ENCODE peak calls at places on chromosomes 1 and 21, in seven cellular contexts. Q is activated T-helper 1 cell treated with anti-CD3 and anti-CD28 coated beads, Interleukin-2, amount 50 U/mL, for 16 hours; Y is progenitor cell of endocrine pancreas; N is NCI-H1092 treated with DMSO at 0.1 percent for 48 hours; I is iPS DF 6.9; O is NB4; P is HFFc6. V is an unnamed sample.

GRCh38 chr1:229855999-229856650 is 210.9 kb upstream of the GALNT2 start:
- DNase-seq in Y (no peak), I (no peak), P (no peak), N (no peak), Q (no peak), O (peak), V (no peak)

GRCh38 chr1:180061019-180061418 is 93.7 kb upstream of the QSOX1 start:
- DNase-seq in O (no peak), N (no peak), Q (no peak), I (no peak), Y (no peak), P (no peak), V (no peak)

GRCh38 chr1:244096066-244096610 is 45.1 kb downstream of the ZBTB18 start:
- DNase-seq in N (no peak), Y (no peak), Q (no peak), O (no peak), I (no peak), P (no peak), V (no peak)

GRCh38 chr1:182601416-182601786 is 2.8 kb downstream of the RGS16 start:
- DNase-seq in O (peak), Y (peak), I (no peak), Q (peak), P (peak), N (peak), V (peak)

GRCh38 chr1:156502749-156503671 is 2.4 kb upstream of the MEF2D start:
- DNase-seq in N (no peak), Q (no peak), P (peak), O (peak), I (peak), Y (no peak), V (no peak)

GRCh38 chr1:168708698-168709406 is 20.2 kb downstream of the DPT start:
- DNase-seq in Q (no peak), O (no peak), P (no peak), Y (no peak), N (no peak), I (no peak), V (no peak)

GRCh38 chr1:26900815-26901511 is 696 bp upstream of the GPATCH3 start:
- DNase-seq in Y (no peak), I (no peak), N (peak), Q (no peak), O (no peak), P (no peak), V (no peak)

GRCh38 chr1:36257375-36257767 is 33.1 kb downstream of the THRAP3 start:
- DNase-seq in P (no peak), Q (no peak), N (no peak), I (no peak), Y (no peak), O (no peak), V (no peak)

GRCh38 chr21:39467746-39468145 is 16.0 kb downstream of the SH3BGR start:
- DNase-seq in O (no peak), I (no peak), Q (no peak), N (no peak), Y (no peak), P (no peak), V (no peak)

GRCh38 chr1:76005755-76006154 is 68.8 kb upstream of the ST6GALNAC3 start:
- DNase-seq in Y (no peak), I (no peak), O (no peak), P (no peak), Q (no peak), N (no peak), V (no peak)

GRCh38 chr1:75981188-75981897 is 49.1 kb upstream of the ASB17 start:
- DNase-seq in Y (no peak), N (no peak), O (no peak), Q (no peak), I (no peak), P (no peak), V (no peak)

GRCh38 chr21:20997633-20998455 is at the start of gene NCAM2:
- DNase-seq in O (no peak), Q (peak), P (peak), N (peak), Y (peak), I (no peak), V (peak)

GRCh38 chr1:117339866-117340357 is 27.3 kb upstream of the MAN1A2 start:
- DNase-seq in I (no peak), N (no peak), Q (no peak), Y (no peak), O (peak), P (peak), V (no peak)

GRCh38 chr1:245475116-245475515 is 320.3 kb downstream of the KIF26B start:
- DNase-seq in I (no peak), Y (no peak), O (no peak), N (no peak), P (peak), Q (no peak), V (no peak)

GRCh38 chr1:157288511-157288910 is 150.3 kb upstream of the ETV3 start:
- DNase-seq in Q (no peak), O (no peak), Y (no peak), N (no peak), I (no peak), P (no peak), V (no peak)

GRCh38 chr1:1183221-1183747 is 9.6 kb downstream of the TTLL10 start:
- DNase-seq in I (no peak), Y (no peak), Q (no peak), N (no peak), P (no peak), O (no peak), V (peak)

GRCh38 chr1:231973840-231974239 is 347.2 kb downstream of the DISC1 start:
- DNase-seq in N (no peak), O (no peak), Y (no peak), P (no peak), I (no peak), Q (no peak), V (no peak)

GRCh38 chr1:78647238-78647637 is 2.4 kb upstream of the IFI44 start:
- DNase-seq in I (no peak), N (no peak), P (no peak), Q (no peak), Y (no peak), O (no peak), V (no peak)

GRCh38 chr1:162151900-162152829 is 82.7 kb downstream of the NOS1AP start:
- DNase-seq in Q (no peak), Y (no peak), I (no peak), N (no peak), P (no peak), O (peak), V (no peak)

GRCh38 chr1:160629286-160630210 is 17.3 kb downstream of the SLAMF1 start:
- DNase-seq in O (no peak), N (no peak), Y (no peak), P (no peak), I (no peak), Q (peak), V (peak)

GRCh38 chr1:212941452-212941851 is 8.9 kb upstream of the VASH2 start:
- DNase-seq in P (no peak), N (no peak), Y (no peak), Q (no peak), O (no peak), I (no peak), V (no peak)

GRCh38 chr1:43547538-43548072 is 16.9 kb downstream of the PTPRF start:
- DNase-seq in N (peak), O (no peak), Q (no peak), Y (no peak), I (no peak), P (no peak), V (no peak)

GRCh38 chr1:30668026-30668425 is 55.4 kb downstream of the MATN1 start:
- DNase-seq in N (no peak), Y (no peak), P (peak), O (no peak), Q (no peak), I (no peak), V (no peak)

GRCh38 chr1:28775121-28775942 is 36.6 kb upstream of the OPRD1 start:
- DNase-seq in Q (peak), P (no peak), Y (peak), O (no peak), I (no peak), N (no peak), V (peak)

GRCh38 chr1:30303387-30303786 is 420.0 kb downstream of the MATN1 start:
- DNase-seq in Q (no peak), I (no peak), P (no peak), Y (peak), N (no peak), O (no peak), V (no peak)

GRCh38 chr1:44602675-44603610 is 71.3 kb downstream of the TMEM53 start:
- DNase-seq in N (peak), Q (no peak), I (no peak), O (no peak), Y (no peak), P (no peak), V (no peak)

GRCh38 chr1:1332774-1333480 is 1.8 kb downstream of the TAS1R3 start:
- DNase-seq in Y (no peak), N (no peak), O (no peak), P (no peak), I (no peak), Q (no peak), V (no peak)

GRCh38 chr1:166905930-166906329 is 29.9 kb upstream of the TADA1 start:
- DNase-seq in I (no peak), Y (no peak), P (peak), Q (no peak), O (no peak), N (no peak), V (no peak)

GRCh38 chr1:36095760-36096405 is 7.2 kb downstream of the ADPRS start:
- DNase-seq in O (peak), P (no peak), Y (no peak), N (no peak), Q (no peak), I (no peak), V (no peak)

GRCh38 chr1:21175670-21176581 is 771 bp downstream of the EIF4G3 start:
- DNase-seq in O (peak), I (no peak), P (no peak), Q (no peak), Y (peak), N (peak), V (peak)

GRCh38 chr1:198162091-198162767 is 5.4 kb downstream of the NEK7 start:
- DNase-seq in Y (no peak), N (no peak), Q (no peak), P (no peak), O (peak), I (no peak), V (no peak)

GRCh38 chr1:154822717-154823116 is 47.4 kb downstream of the KCNN3 start:
- DNase-seq in I (no peak), O (no peak), Q (no peak), Y (no peak), N (no peak), P (no peak), V (peak)

GRCh38 chr1:12019858-12020509 is 686 bp downstream of the MIIP start:
- DNase-seq in Y (no peak), I (no peak), Q (no peak), P (no peak), O (peak), N (no peak), V (no peak)

GRCh38 chr21:16002872-16003466 is 273.2 kb downstream of the USP25 start:
- DNase-seq in I (no peak), Y (no peak), Q (no peak), N (peak), O (peak), P (peak), V (no peak)

GRCh38 chr1:165840419-165840818 is 13.0 kb downstream of the UCK2 start:
- DNase-seq in Q (no peak), N (no peak), Y (no peak), O (no peak), P (no peak), I (no peak), V (no peak)

GRCh38 chr1:28900562-28900961 is 13.8 kb upstream of the EPB41 start:
- DNase-seq in P (no peak), N (no peak), I (no peak), Y (no peak), Q (no peak), O (no peak), V (no peak)

GRCh38 chr1:18719786-18720436 is 89.3 kb downstream of the PAX7 start:
- DNase-seq in O (no peak), Q (no peak), P (peak), I (no peak), Y (no peak), N (no peak), V (no peak)

GRCh38 chr1:208652300-208653160 is 408.3 kb upstream of the PLXNA2 start:
- DNase-seq in Y (peak), O (peak), P (peak), N (peak), Q (no peak), I (peak), V (peak)

V was measured in naive thymus-derived CD8-positive, alpha-beta T cell.